ENCODE peak calls at places on chromosomes 2 and 18, in nine cellular contexts. R is stomach, A is GM12891, B is breast epithelium, X is K562, G is HCT116, W is HL-60, L is transverse colon, S is sigmoid colon. F is an unnamed sample.

GRCh38 chr2:241443486-241444223 is 64.7 kb downstream of the STK25 start:
- DNase-seq in A (no peak), R (peak), X (no peak), W (peak), G (no peak), L (peak), B (no peak), S (no peak), F (no peak)

GRCh38 chr2:129732630-129733026 is 246.8 kb upstream of the RAB6C start:
- DNase-seq in X (no peak), B (peak), W (no peak), G (no peak), L (no peak), R (no peak), A (no peak), S (no peak), F (no peak)

GRCh38 chr2:222747526-222748160 is 76.2 kb downstream of the MOGAT1 start:
- DNase-seq in S (no peak), R (no peak), W (no peak), G (no peak), L (no peak), A (no peak), B (no peak), X (no peak), F (no peak)

GRCh38 chr2:230205034-230205433 is 14.8 kb downstream of the SP110 start:
- DNase-seq in X (no peak), B (no peak), R (no peak), L (no peak), S (no peak), W (no peak), A (no peak), G (no peak), F (no peak)

GRCh38 chr18:59311631-59312030 is 6.8 kb downstream of the CPLX4 start:
- DNase-seq in R (no peak), A (no peak), B (no peak), L (no peak), S (no peak), W (no peak), X (no peak), G (peak), F (no peak)

GRCh38 chr18:5424903-5425302 is 118.9 kb downstream of the EPB41L3 start:
- DNase-seq in X (no peak), W (peak), R (no peak), L (no peak), B (no peak), S (no peak), G (no peak), A (no peak), F (no peak)

GRCh38 chr18:48409591-48410094 is 460 bp upstream of the ZBTB7C start:
- DNase-seq in A (no peak), L (no peak), W (no peak), R (no peak), X (no peak), S (no peak), G (no peak), B (no peak), F (no peak)

GRCh38 chr2:240636563-240637115 is 11.4 kb downstream of the GPR35 start:
- DNase-seq in G (no peak), X (no peak), R (no peak), A (no peak), L (no peak), B (no peak), S (peak), W (no peak), F (no peak)

GRCh38 chr2:656676-657075 is 20.5 kb downstream of the TMEM18 start:
- DNase-seq in A (no peak), B (no peak), S (no peak), X (no peak), L (no peak), R (no peak), G (no peak), W (no peak), F (no peak)

GRCh38 chr2:240333985-240334384 is 101.5 kb upstream of the GPC1 start:
- DNase-seq in G (no peak), S (no peak), B (no peak), L (no peak), W (no peak), R (no peak), X (no peak), A (no peak), F (no peak)

GRCh38 chr2:10452334-10452733 is 4.2 kb upstream of the ODC1 start:
- DNase-seq in B (peak), A (no peak), X (no peak), S (peak), W (peak), G (no peak), R (peak), L (peak), F (no peak)

GRCh38 chr2:241314181-241314932 is 1.1 kb downstream of the HDLBP start:
- DNase-seq in B (no peak), A (no peak), W (no peak), X (no peak), R (no peak), S (no peak), L (no peak), G (peak), F (no peak)

GRCh38 chr2:150732064-150732463 is 244.6 kb upstream of the RND3 start:
- DNase-seq in R (no peak), X (no peak), S (no peak), L (no peak), A (no peak), W (no peak), G (no peak), B (no peak), F (no peak)

GRCh38 chr18:10140928-10141327 is 227.1 kb downstream of the VAPA start:
- DNase-seq in X (no peak), R (peak), W (no peak), A (no peak), S (no peak), L (no peak), B (no peak), G (no peak), F (peak)

GRCh38 chr18:49052891-49053644 is 102.3 kb upstream of the SMAD7 start:
- DNase-seq in A (no peak), G (no peak), R (no peak), X (no peak), S (no peak), B (no peak), L (no peak), W (no peak), F (no peak)

GRCh38 chr2:172710584-172711024 is 25.0 kb upstream of the RAPGEF4 start:
- DNase-seq in R (no peak), X (no peak), B (no peak), A (peak), L (peak), G (no peak), S (no peak), W (no peak), F (no peak)

GRCh38 chr2:83196225-83196624 is 1262.9 kb downstream of the SUCLG1 start:
- DNase-seq in S (no peak), G (peak), A (no peak), L (no peak), R (no peak), B (no peak), X (no peak), W (no peak), F (no peak)

GRCh38 chr18:47422524-47422923 is 171.1 kb upstream of the SKOR2 start:
- DNase-seq in B (no peak), S (no peak), X (peak), R (no peak), A (no peak), W (no peak), G (no peak), L (no peak), F (no peak)

GRCh38 chr2:239544141-239544800 is 143.5 kb upstream of the HDAC4 start:
- DNase-seq in W (no peak), S (peak), G (no peak), A (no peak), R (no peak), L (peak), X (no peak), B (peak), F (no peak)

GRCh38 chr2:55010149-55010591 is 40.1 kb downstream of the RTN4 start:
- DNase-seq in A (peak), G (no peak), S (peak), X (no peak), B (no peak), R (peak), W (no peak), L (peak), F (no peak)

GRCh38 chr2:56099967-56100366 is 83.8 kb upstream of the CCDC85A start:
- DNase-seq in G (no peak), W (no peak), L (no peak), X (no peak), B (no peak), A (no peak), S (no peak), R (no peak), F (no peak)

GRCh38 chr2:37439131-37439642 is 94.8 kb downstream of the QPCT start:
- DNase-seq in L (no peak), R (no peak), A (no peak), W (no peak), B (no peak), G (no peak), S (no peak), X (no peak), F (no peak)

GRCh38 chr2:60560734-60561649 is 7.5 kb upstream of the BCL11A start:
- DNase-seq in S (no peak), G (no peak), X (peak), B (no peak), L (no peak), A (no peak), W (no peak), R (no peak), F (no peak)

GRCh38 chr2:86223682-86224560 is 24.7 kb downstream of the MRPL35 start:
- DNase-seq in X (no peak), W (no peak), A (no peak), S (peak), B (no peak), R (no peak), L (no peak), G (no peak), F (no peak)

GRCh38 chr18:3983351-3983969 is 471.6 kb downstream of the DLGAP1 start:
- DNase-seq in L (no peak), X (no peak), R (no peak), W (no peak), G (no peak), B (no peak), S (no peak), A (no peak), F (no peak)

GRCh38 chr2:238505892-238506280 is 79.2 kb downstream of the ASB1 start:
- DNase-seq in L (no peak), R (no peak), S (peak), W (no peak), A (no peak), X (no peak), B (peak), G (no peak), F (no peak)

GRCh38 chr2:226030369-226031077 is 631.0 kb downstream of the NYAP2 start:
- DNase-seq in A (no peak), W (no peak), X (no peak), L (no peak), G (peak), S (no peak), R (no peak), B (no peak), F (no peak)

GRCh38 chr2:216181351-216181750 is 72.2 kb downstream of the XRCC5 start:
- DNase-seq in G (no peak), X (no peak), S (no peak), B (no peak), L (no peak), A (no peak), R (no peak), W (no peak), F (no peak)

GRCh38 chr2:1891971-1892486 is 147.7 kb upstream of the PXDN start:
- DNase-seq in X (no peak), W (no peak), G (no peak), S (no peak), B (no peak), R (no peak), L (no peak), A (no peak), F (no peak)

GRCh38 chr2:3100386-3100785 is 277.2 kb downstream of the EIPR1 start:
- DNase-seq in X (no peak), L (no peak), B (no peak), R (no peak), G (no peak), A (no peak), W (no peak), S (no peak), F (no peak)

GRCh38 chr18:9103488-9103887 is 989 bp downstream of the NDUFV2 start:
- DNase-seq in S (no peak), A (no peak), G (no peak), R (no peak), W (no peak), B (no peak), L (no peak), X (no peak), F (no peak)

GRCh38 chr2:240685771-240686371 is 3.2 kb upstream of the AQP12B start:
- DNase-seq in B (no peak), A (no peak), S (no peak), G (no peak), R (no peak), L (peak), X (peak), W (no peak), F (peak)

GRCh38 chr2:230814616-230815015 is 50.1 kb upstream of the ITM2C start:
- DNase-seq in X (peak), G (no peak), A (no peak), S (no peak), R (no peak), B (no peak), L (no peak), W (no peak), F (no peak)

GRCh38 chr2:3246928-3247714 is 130.5 kb downstream of the EIPR1 start:
- DNase-seq in G (no peak), S (no peak), A (no peak), X (no peak), B (no peak), R (no peak), W (no peak), L (no peak), F (peak)

DNA sequence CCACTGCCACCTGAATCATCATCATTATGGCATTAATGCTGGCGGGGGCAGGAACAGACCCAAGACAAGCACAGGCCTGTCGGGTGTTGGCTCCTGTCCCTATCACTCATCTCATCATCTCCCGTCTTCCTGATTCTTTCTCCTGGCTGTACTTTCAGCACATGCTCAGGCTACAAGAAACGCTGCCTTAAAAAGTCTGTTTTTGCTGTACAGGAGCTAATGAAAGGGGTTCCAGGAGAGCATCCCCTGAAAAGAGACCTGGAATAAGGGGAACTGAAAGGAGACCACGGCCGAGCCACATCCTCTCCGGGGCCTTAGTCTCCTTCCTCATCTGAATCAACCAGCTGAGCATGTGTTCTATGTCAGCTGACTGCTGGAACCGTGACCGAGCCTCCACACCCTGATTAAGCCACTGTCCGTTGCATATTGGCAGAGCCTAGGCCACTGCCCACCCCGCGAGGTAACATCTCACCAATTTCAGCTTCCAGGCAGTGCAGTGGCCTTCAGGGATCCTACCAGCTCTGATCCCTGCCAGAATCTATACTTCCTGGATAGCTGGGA is 62.6 kb downstream of the DNMT3A start:
- DNase-seq in A (peak), X (no peak), R (peak), S (peak), L (peak), G (no peak), W (peak), B (no peak), F (no peak)
- TF ChIP-seq POLR2AphosphoS5 in A (peak), X (no peak), R (no peak), S (peak), L (no peak), G (no peak), W (no peak), B (no peak), F (peak)

DNA sequence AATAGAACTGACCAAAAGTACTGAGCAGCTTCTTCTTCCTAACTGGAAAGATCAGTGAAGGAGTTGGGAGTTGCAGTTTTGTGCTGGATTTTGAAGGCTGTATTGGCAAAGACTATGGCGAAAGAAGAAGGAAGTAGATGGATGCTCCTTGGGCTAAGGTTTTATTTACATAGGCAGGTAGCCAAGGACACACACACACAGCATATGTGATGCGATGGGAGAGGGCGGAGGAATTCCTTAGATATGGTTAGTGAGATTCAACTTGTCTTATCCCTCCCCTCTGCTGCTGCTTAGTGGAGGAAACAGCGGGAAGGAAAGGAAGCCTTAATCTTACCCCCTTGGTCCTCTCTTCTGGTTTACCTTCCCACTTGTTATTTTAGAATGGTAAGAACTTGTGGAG is 87.8 kb downstream of the OSBPL6 start:
- DNase-seq in S (no peak), R (no peak), B (no peak), X (no peak), W (no peak), G (no peak), L (peak), A (no peak), F (no peak)
- TF ChIP-seq POLR2AphosphoS5 in S (no peak), R (no peak), B (no peak), X (no peak), W (no peak), G (no peak), L (peak), A (no peak), F (no peak)

DNA sequence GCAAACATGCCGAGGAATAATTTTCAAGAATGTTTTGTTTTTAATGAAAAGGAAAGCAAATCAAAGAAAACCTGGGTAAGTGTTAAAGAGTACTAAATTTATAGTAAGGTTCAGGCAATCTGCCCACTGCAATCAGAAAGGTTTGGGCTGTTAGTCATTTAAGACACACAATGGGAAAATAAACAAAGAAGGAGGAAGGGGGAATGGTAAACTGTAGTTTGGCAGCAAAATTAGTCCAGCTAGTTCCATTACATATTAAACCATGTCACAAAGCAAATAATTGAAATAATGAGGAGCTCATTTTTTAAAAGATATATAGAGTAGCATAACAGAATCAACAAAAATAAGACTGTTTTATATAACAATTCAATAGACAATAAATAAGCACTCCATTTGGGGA is 87.4 kb upstream of the COPS8 start:
- DNase-seq in S (no peak), B (no peak), W (no peak), L (no peak), G (no peak), A (no peak), X (no peak), R (no peak), F (no peak)
- TF ChIP-seq POLR2AphosphoS5 in S (no peak), B (no peak), W (no peak), L (no peak), G (no peak), A (no peak), X (no peak), R (no peak), F (no peak)

GRCh38 chr2:186543561-186544131 is 46.2 kb upstream of the ITGAV start:
- DNase-seq in L (no peak), R (no peak), W (no peak), S (no peak), G (no peak), X (no peak), B (no peak), A (no peak), F (no peak)

GRCh38 chr2:186540971-186541370 is 48.9 kb upstream of the ITGAV start:
- DNase-seq in W (no peak), R (no peak), X (no peak), A (no peak), G (no peak), L (no peak), B (no peak), S (no peak), F (no peak)

GRCh38 chr2:186546842-186547241 is 43.0 kb upstream of the ITGAV start:
- DNase-seq in G (no peak), A (no peak), W (no peak), S (no peak), X (no peak), R (no peak), B (no peak), L (no peak), F (no peak)

GRCh38 chr2:186542002-186542401 is 47.9 kb upstream of the ITGAV start:
- DNase-seq in A (no peak), X (no peak), R (no peak), W (no peak), B (no peak), G (no peak), S (no peak), L (no peak), F (no peak)

GRCh38 chr2:186544255-186544675 is 45.6 kb upstream of the ITGAV start:
- DNase-seq in S (no peak), B (no peak), W (no peak), A (no peak), R (no peak), X (no peak), L (no peak), G (peak), F (no peak)
- TF ChIP-seq POLR2AphosphoS5 in S (peak), B (no peak), W (no peak), A (no peak), R (no peak), X (no peak), L (no peak), G (no peak), F (no peak)

DNA sequence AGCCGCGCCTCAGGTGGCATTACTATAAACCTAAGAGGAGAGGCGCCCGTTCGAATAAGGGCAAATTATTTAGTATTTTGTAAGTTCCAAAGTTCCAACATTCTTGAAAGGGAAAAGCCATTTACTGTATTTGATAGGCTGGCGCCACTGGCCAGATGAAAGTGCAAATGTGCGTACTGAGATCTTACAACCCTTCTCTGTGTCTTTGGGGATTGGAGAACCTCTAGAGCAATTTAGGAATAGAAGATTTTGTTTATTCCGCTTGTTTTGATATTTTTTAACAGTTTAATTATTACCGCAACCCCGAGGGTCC is 467 bp upstream of the WDR35 start:
- DNase-seq in X (no peak), W (no peak), R (no peak), L (no peak), A (no peak), B (no peak), G (no peak), S (no peak), F (no peak)
- TF ChIP-seq POLR2AphosphoS5 in X (no peak), W (no peak), R (no peak), L (no peak), A (no peak), B (no peak), G (no peak), S (no peak), F (no peak)